ENCODE peak calls at places on chromosome 4, in ten cellular contexts. T is MM.1S; H is cardiac muscle cell; P is aorta; M is mesenchymal stem cell; N is gastrocnemius medialis; X is kidney; A is ascending aorta; F is effector memory CD4-positive, alpha-beta T cell; R is foreskin keratinocyte. D is an unnamed sample.

GRCh38 chr4:159495515-159496236 is 392.8 kb downstream of the RAPGEF2 start:
- DNase-seq in P (no peak), T (no peak), H (peak), N (no peak), R (no peak), A (no peak), X (no peak), F (no peak), M (no peak), D (no peak)

GRCh38 chr4:24659241-24659961 is 75.0 kb upstream of the DHX15 start:
- DNase-seq in R (no peak), P (no peak), A (no peak), T (no peak), X (no peak), M (no peak), F (no peak), N (no peak), H (peak), D (no peak)

GRCh38 chr4:47827339-47828047 is 10.4 kb downstream of the CORIN start:
- DNase-seq in T (no peak), P (no peak), M (no peak), X (no peak), A (no peak), N (no peak), F (no peak), R (no peak), H (no peak), D (no peak)

GRCh38 chr4:6069845-6070709 is 51.8 kb upstream of the C4orf50 start:
- DNase-seq in X (no peak), A (no peak), F (no peak), N (no peak), R (no peak), T (no peak), H (no peak), P (no peak), M (no peak), D (no peak)

GRCh38 chr4:34720563-34720962 is 1523.8 kb downstream of the ARAP2 start:
- DNase-seq in P (no peak), R (peak), M (peak), T (peak), X (no peak), F (no peak), A (no peak), H (peak), N (no peak), D (no peak)

GRCh38 chr4:83329521-83330105 is 5.0 kb downstream of the HPSE start:
- DNase-seq in F (no peak), N (no peak), R (peak), H (peak), X (no peak), M (no peak), A (no peak), T (no peak), P (no peak), D (peak)

GRCh38 chr4:176193898-176194297 is 1.5 kb downstream of the SPATA4 start:
- DNase-seq in R (peak), M (peak), N (no peak), A (no peak), F (no peak), P (no peak), H (peak), T (no peak), X (no peak), D (peak)

GRCh38 chr4:72319596-72319995 is 249.4 kb downstream of the ADAMTS3 start:
- DNase-seq in H (peak), F (no peak), P (no peak), X (no peak), N (no peak), A (no peak), M (no peak), R (peak), T (no peak), D (peak)

GRCh38 chr4:177374966-177375365 is 65.3 kb downstream of the NEIL3 start:
- DNase-seq in F (no peak), M (no peak), A (no peak), R (no peak), H (no peak), P (no peak), N (no peak), X (no peak), T (no peak), D (no peak)

GRCh38 chr4:31081375-31081774 is 361.2 kb downstream of the PCDH7 start:
- DNase-seq in M (peak), N (no peak), T (no peak), H (peak), F (no peak), P (no peak), A (no peak), R (peak), X (no peak), D (no peak)

GRCh38 chr4:14028862-14029261 is 401.3 kb upstream of the BOD1L1 start:
- DNase-seq in R (no peak), P (no peak), N (no peak), H (no peak), F (no peak), X (no peak), A (no peak), M (no peak), T (no peak), D (no peak)

GRCh38 chr4:53450773-53451172 is 73.3 kb downstream of the FIP1L1 start:
- DNase-seq in H (peak), M (peak), P (no peak), X (no peak), A (no peak), F (no peak), N (no peak), R (peak), T (no peak), D (no peak)

GRCh38 chr4:7950301-7951092 is 10.8 kb upstream of the AFAP1 start:
- DNase-seq in N (no peak), T (no peak), R (no peak), X (no peak), P (no peak), F (no peak), A (no peak), M (no peak), H (no peak), D (no peak)

GRCh38 chr4:26741491-26741871 is 119.2 kb upstream of the STIM2 start:
- DNase-seq in H (peak), X (no peak), A (no peak), P (no peak), F (no peak), T (no peak), R (no peak), N (no peak), M (no peak), D (no peak)

GRCh38 chr4:181897935-181898334 is 345.3 kb upstream of the TENM3 start:
- DNase-seq in F (no peak), N (no peak), T (no peak), A (no peak), P (no peak), R (peak), H (peak), X (no peak), M (no peak), D (peak)

GRCh38 chr4:78747328-78747946 is 28.7 kb upstream of the BMP2K start:
- DNase-seq in A (no peak), P (no peak), R (no peak), T (no peak), X (no peak), H (no peak), F (no peak), N (no peak), M (no peak), D (no peak)

GRCh38 chr4:83604315-83604714 is 68.4 kb downstream of the GPAT3 start:
- DNase-seq in R (no peak), N (no peak), T (no peak), P (no peak), F (no peak), H (no peak), X (no peak), A (no peak), M (no peak), D (no peak)

GRCh38 chr4:103002551-103002950 is 17.0 kb downstream of the SLC9B1 start:
- DNase-seq in N (no peak), A (no peak), H (peak), P (no peak), F (no peak), M (peak), R (no peak), X (no peak), T (no peak), D (no peak)

GRCh38 chr4:108453366-108453765 is 167.0 kb upstream of the RPL34 start:
- DNase-seq in A (no peak), H (no peak), P (no peak), R (peak), T (no peak), M (no peak), N (no peak), X (no peak), F (no peak), D (no peak)

GRCh38 chr4:163949976-163950601 is 455.6 kb downstream of the TMA16 start:
- DNase-seq in X (peak), H (no peak), R (no peak), P (peak), N (no peak), T (no peak), M (no peak), A (no peak), F (no peak), D (no peak)

GRCh38 chr4:30726090-30726668 is 6.0 kb downstream of the PCDH7 start:
- DNase-seq in M (no peak), R (peak), N (no peak), X (no peak), T (no peak), H (no peak), P (no peak), A (no peak), F (no peak), D (no peak)

GRCh38 chr4:81565137-81565870 is 93.6 kb upstream of the RASGEF1B start:
- DNase-seq in R (no peak), T (no peak), N (peak), X (peak), P (peak), H (peak), M (peak), A (peak), F (no peak), D (no peak)

GRCh38 chr4:95651891-95652290 is 103.1 kb upstream of the UNC5C start:
- DNase-seq in X (no peak), P (no peak), R (no peak), A (no peak), N (no peak), H (no peak), F (no peak), M (no peak), T (no peak), D (no peak)

GRCh38 chr4:17895481-17895880 is 84.7 kb downstream of the NCAPG start:
- DNase-seq in F (no peak), P (no peak), X (no peak), T (no peak), H (no peak), R (no peak), M (no peak), A (no peak), N (no peak), D (no peak)

GRCh38 chr4:40316782-40317635 is 18.1 kb upstream of the CHRNA9 start:
- DNase-seq in H (peak), N (no peak), T (peak), A (peak), X (no peak), P (peak), R (peak), M (peak), F (peak), D (no peak)

GRCh38 chr4:150280081-150280950 is 202.1 kb downstream of the DCLK2 start:
- DNase-seq in F (no peak), X (no peak), R (peak), M (peak), N (no peak), P (no peak), H (peak), T (no peak), A (no peak), D (peak)

GRCh38 chr4:171025776-171026175 is 787.4 kb upstream of the GALNTL6 start:
- DNase-seq in A (no peak), T (no peak), P (no peak), F (no peak), H (no peak), X (no peak), M (peak), N (no peak), R (peak), D (peak)

GRCh38 chr4:11614426-11614825 is 185.7 kb upstream of the HS3ST1 start:
- DNase-seq in P (no peak), N (no peak), R (peak), M (no peak), T (no peak), H (no peak), A (no peak), F (no peak), X (no peak), D (peak)

GRCh38 chr4:23877758-23878229 is 12.1 kb downstream of the PPARGC1A start:
- DNase-seq in T (no peak), F (no peak), N (peak), P (no peak), H (peak), A (no peak), M (peak), X (no peak), R (no peak), D (no peak)

GRCh38 chr4:57320217-57320616 is 210.0 kb upstream of the IGFBP7 start:
- DNase-seq in H (no peak), P (no peak), F (no peak), M (no peak), T (no peak), A (no peak), X (no peak), N (no peak), R (peak), D (no peak)

GRCh38 chr4:187387709-187388108 is 607.9 kb upstream of the ZFP42 start:
- DNase-seq in H (peak), F (no peak), R (no peak), A (no peak), N (no peak), X (no peak), M (peak), T (no peak), P (no peak), D (no peak)

GRCh38 chr4:70624226-70624793 is 4.2 kb upstream of the ENAM start:
- DNase-seq in A (no peak), X (no peak), N (no peak), R (no peak), P (no peak), F (no peak), H (no peak), M (no peak), T (no peak), D (no peak)

DNA sequence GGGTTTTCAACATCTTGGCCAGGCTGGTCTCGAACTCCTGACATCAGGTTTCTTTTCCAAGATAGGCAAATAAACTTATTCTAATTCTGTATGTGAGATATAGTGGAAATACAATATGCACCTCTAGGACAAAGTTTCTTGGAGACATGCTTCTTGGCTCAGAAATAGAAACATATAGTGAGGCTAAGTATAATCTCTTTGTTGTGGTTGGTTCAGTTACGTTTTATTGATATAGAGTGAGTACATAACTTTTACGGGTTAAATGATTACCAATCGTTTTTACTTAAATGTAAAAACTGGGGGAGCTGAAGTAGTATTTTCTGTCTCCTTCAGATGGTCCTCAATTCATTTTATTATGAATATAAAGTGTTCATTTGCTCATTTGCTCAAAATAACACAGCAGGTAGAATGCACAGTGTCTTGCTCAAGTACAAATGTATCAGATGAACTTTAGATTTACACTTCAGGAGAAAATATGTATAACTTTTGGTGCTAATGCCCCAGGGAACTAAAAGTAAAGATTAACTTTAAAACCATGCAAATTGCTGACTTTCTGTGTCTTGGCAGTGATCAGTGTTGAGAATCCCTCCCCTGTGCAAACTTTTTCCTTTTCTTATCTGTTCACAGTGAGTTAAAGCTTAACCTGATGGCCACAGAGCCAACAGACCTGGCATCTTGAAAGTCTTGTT is 77.6 kb downstream of the AFF1 start:
- DNase-seq in A (no peak), H (no peak), X (no peak), R (no peak), M (no peak), T (no peak), F (no peak), P (no peak), N (no peak), D (no peak)
- H3K27ac ChIP-seq in A (no peak), H (peak), X (peak), R (no peak), M (peak), T (no peak), F (no peak), P (no peak), N (peak), D (peak)

GRCh38 chr4:119729815-119730643 is 101.4 kb upstream of the PDE5A start:
- DNase-seq in F (no peak), R (peak), T (no peak), M (peak), P (peak), H (peak), A (peak), X (peak), N (no peak), D (peak)
- H3K27ac ChIP-seq in F (no peak), R (no peak), T (no peak), M (peak), P (peak), H (no peak), A (peak), X (no peak), N (peak), D (peak)

DNA sequence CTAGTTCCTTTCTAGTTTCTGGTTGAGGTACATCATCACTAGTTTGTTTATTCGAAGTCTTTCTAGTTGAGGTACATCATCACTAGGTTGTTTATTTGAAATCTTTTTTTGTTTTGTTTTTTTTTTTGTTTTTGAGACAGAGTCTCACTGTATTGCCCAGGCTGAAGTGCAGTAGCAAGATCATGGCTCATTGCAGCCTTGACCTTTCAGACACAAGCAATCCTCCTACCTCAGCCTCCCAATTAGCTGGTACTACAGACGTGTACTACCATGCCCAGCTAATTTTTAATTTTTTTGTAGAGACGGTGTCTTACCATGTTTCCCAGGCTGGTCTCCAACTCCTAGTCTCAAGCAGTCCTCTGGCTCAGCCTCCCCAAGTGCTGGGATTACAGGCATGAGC is 54.9 kb downstream of the CEP135 start:
- DNase-seq in M (no peak), T (no peak), A (no peak), X (no peak), F (no peak), P (no peak), N (no peak), R (no peak), H (no peak), D (no peak)
- H3K27ac ChIP-seq in M (no peak), T (no peak), A (no peak), X (no peak), F (no peak), P (no peak), N (no peak), R (no peak), H (no peak), D (no peak)

DNA sequence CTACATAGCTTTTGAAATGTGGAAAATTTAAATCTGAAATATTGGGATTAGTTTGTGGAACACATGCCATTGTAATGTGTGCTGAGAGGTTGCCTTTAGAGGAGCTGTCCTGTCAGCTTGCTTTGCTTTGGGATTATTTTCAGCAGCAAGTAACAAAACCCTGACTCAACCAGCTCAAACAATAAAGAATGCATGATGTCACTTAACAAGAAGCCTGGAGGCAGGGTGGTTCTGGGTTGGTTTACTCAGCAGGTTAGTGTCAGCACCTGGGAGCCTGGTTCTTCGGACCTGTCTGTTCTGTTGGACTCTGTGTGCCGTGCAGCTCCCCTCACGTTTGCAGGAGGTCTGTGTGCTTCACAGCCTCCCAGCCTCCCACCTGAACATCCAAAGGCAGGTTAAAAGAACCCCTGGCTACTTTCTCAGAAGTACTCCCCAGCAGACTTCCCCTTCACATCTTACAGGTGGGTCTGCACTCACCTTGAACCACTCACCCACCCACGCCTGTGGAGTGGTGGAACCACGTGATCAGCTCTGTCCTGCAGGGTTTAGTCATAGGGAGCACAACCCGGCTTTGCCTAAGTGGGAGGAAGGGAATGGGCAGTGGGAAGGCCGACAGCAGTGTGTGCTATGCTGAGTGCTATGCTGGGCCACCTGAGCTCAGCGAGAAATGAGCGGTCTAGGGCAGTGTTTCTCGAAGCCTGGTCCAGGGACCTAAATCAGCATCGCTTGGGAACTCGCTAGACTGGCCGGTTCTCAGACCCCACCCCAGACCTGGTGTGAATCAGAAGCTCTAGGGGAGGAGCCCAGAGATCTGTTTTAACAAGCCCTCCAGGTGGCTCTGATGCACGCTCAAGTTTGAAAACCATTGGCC is 20.4 kb downstream of the TMEM131L start:
- DNase-seq in A (peak), X (peak), M (peak), H (peak), T (no peak), N (peak), P (no peak), R (peak), F (no peak), D (peak)
- H3K27ac ChIP-seq in A (peak), X (no peak), M (peak), H (no peak), T (no peak), N (peak), P (peak), R (peak), F (peak), D (peak)

GRCh38 chr4:139844057-139844456 is 178.4 kb downstream of the MGST2 start:
- DNase-seq in T (no peak), R (no peak), P (no peak), M (no peak), A (no peak), H (peak), F (no peak), X (no peak), N (no peak), D (no peak)

GRCh38 chr4:139841464-139842195 is 176.0 kb downstream of the MGST2 start:
- DNase-seq in T (no peak), X (no peak), N (no peak), A (no peak), M (peak), H (no peak), R (no peak), P (no peak), F (no peak), D (no peak)

GRCh38 chr4:139845481-139846093 is 180.0 kb downstream of the MGST2 start:
- DNase-seq in T (no peak), N (no peak), P (no peak), F (no peak), M (no peak), A (no peak), H (no peak), R (no peak), X (no peak), D (no peak)

GRCh38 chr4:139843643-139844042 is 178.0 kb downstream of the MGST2 start:
- DNase-seq in M (no peak), T (no peak), A (no peak), H (no peak), F (no peak), N (no peak), P (no peak), R (no peak), X (no peak), D (no peak)

DNA sequence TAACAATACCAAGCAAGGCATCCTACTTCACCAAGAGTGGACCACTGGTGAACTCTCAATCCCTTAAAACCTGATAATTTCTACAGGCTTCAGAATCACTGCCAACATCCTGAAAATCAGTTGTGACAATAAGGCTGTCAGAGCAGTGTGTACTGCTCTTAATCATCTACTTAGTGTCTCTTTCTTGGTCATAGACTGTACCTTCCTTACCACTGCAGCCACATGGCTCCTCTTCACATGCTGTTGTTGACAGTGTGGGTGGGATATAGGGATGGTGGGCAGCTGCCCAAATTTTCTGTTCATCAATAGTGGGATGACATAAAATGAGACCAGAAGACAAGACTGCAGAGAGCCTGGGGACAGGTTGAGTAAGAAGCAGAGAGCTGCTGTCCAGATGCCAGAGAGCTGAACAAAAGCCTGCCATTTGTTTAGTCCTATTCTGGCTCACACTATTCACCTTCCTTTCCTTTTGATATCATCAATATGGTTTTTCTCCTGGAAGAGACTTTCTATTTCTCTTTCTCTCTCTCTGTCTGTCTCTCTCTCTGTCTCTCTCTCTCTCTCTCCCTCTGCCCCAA is 178.9 kb downstream of the MGST2 start:
- DNase-seq in F (no peak), R (no peak), T (no peak), N (no peak), X (no peak), P (no peak), M (no peak), A (no peak), H (no peak), D (no peak)
- H3K27ac ChIP-seq in F (no peak), R (no peak), T (no peak), N (no peak), X (no peak), P (no peak), M (no peak), A (no peak), H (no peak), D (no peak)

D was measured in epithelial cell of prostate.